ENCODE peak calls at places on chromosomes 12 and 14, in four cellular contexts. R, Y, W and K are unnamed samples.

GRCh38 chr12:24955389-24955788 is 6.5 kb upstream of the BCAT1 start:
- DNase-seq in R (no peak), Y (no peak), W (no peak), K (no peak)

GRCh38 chr12:53751336-53752191 is at the start of gene CISTR:
- DNase-seq in W (peak; percentile 45), Y (no peak), R (no peak), K (no peak)

GRCh38 chr12:82627799-82628198 is 58.9 kb upstream of the TMTC2 start:
- DNase-seq in Y (no peak), W (no peak), R (peak; percentile 38), K (peak; percentile 29)

GRCh38 chr12:25824729-25825128 is 133.8 kb upstream of the RASSF8 start:
- DNase-seq in W (no peak), R (no peak), Y (no peak), K (no peak)

GRCh38 chr12:73186272-73186671 is 914.1 kb downstream of the TRHDE start:
- DNase-seq in Y (no peak), W (no peak), R (no peak), K (no peak)

GRCh38 chr12:59548930-59549329 is 46.9 kb upstream of the SLC16A7 start:
- DNase-seq in W (no peak), Y (no peak), R (no peak), K (no peak)

GRCh38 chr12:105803292-105803691 is 335.5 kb downstream of the NUAK1 start:
- DNase-seq in Y (no peak), W (no peak), R (no peak), K (no peak)

GRCh38 chr12:92426346-92426745 is 276.4 kb upstream of the PLEKHG7 start:
- DNase-seq in Y (no peak), R (no peak), W (no peak), K (no peak)

GRCh38 chr14:74935340-74935640 is 12.2 kb upstream of the RPS6KL1 start:
- DNase-seq in W (no peak), R (no peak), Y (no peak), K (no peak)

GRCh38 chr12:57579677-57580465 is 11.1 kb upstream of the PIP4K2C start:
- DNase-seq in W (no peak), R (peak; percentile 24), Y (no peak), K (no peak)

GRCh38 chr14:77230914-77231313 is 40.1 kb downstream of the NGB start:
- DNase-seq in W (no peak), Y (no peak), R (no peak), K (no peak)

GRCh38 chr14:58152569-58152857 is 500 bp upstream of the ARMH4 start:
- DNase-seq in W (no peak), R (no peak), Y (no peak), K (no peak)

GRCh38 chr12:69388371-69388770 is 28.8 kb downstream of the YEATS4 start:
- DNase-seq in W (no peak), Y (no peak), R (peak; percentile 81), K (peak; percentile 68)

GRCh38 chr12:6825398-6826124 is 2.6 kb upstream of the P3H3 start:
- DNase-seq in R (peak; percentile 84), Y (peak; percentile 89), W (peak; percentile 95), K (peak; percentile 73)

GRCh38 chr14:54713364-54713763 is 146.4 kb downstream of the SAMD4A start:
- DNase-seq in Y (no peak), W (no peak), R (peak; percentile 65), K (peak; percentile 52)

GRCh38 chr12:48980953-48981756 is 3.0 kb downstream of the WNT1 start:
- DNase-seq in R (peak; percentile 29), W (peak; percentile 65), Y (no peak), K (no peak)

GRCh38 chr12:128606538-128606937 is 217.2 kb downstream of the SLC15A4 start:
- DNase-seq in Y (no peak), W (no peak), R (no peak), K (no peak)

GRCh38 chr12:80373666-80374065 is 70.4 kb upstream of the PTPRQ start:
- DNase-seq in Y (no peak), W (no peak), R (no peak), K (no peak)

GRCh38 chr14:103518416-103519042 is 4.1 kb downstream of the CKB start:
- DNase-seq in W (peak; percentile 89), R (peak; percentile 29), Y (no peak), K (peak; percentile 36)

GRCh38 chr14:82642425-82642824 is 1108.8 kb upstream of the SEL1L start:
- DNase-seq in Y (peak; percentile 53), R (no peak), W (peak; percentile 65), K (no peak)

GRCh38 chr14:50658203-50658602 is 9.9 kb downstream of the SAV1 start:
- DNase-seq in Y (no peak), R (peak; percentile 72), W (no peak), K (peak; percentile 53)

GRCh38 chr12:47591387-47591786 is 114.4 kb downstream of the RPAP3 start:
- DNase-seq in W (no peak), R (no peak), Y (no peak), K (no peak)

GRCh38 chr12:122880668-122881067 is 15.3 kb downstream of the VPS37B start:
- DNase-seq in W (no peak), Y (no peak), R (peak; percentile 51), K (peak; percentile 27)

GRCh38 chr14:68016243-68016914 is 196.8 kb downstream of the RAD51B start:
- DNase-seq in R (peak; percentile 57), Y (no peak), W (no peak), K (peak; percentile 58)

GRCh38 chr12:16359512-16360491 is 12.4 kb downstream of the MGST1 start:
- DNase-seq in W (peak; percentile 83), Y (peak; percentile 61), R (peak; percentile 47), K (peak; percentile 29)

GRCh38 chr12:58529897-58530296 is 390.4 kb downstream of the LRIG3 start:
- DNase-seq in W (no peak), Y (no peak), R (peak; percentile 97), K (peak; percentile 92)

GRCh38 chr12:236445-236844 is 22.5 kb upstream of the SLC6A12 start:
- DNase-seq in R (no peak), W (no peak), Y (no peak), K (no peak)

GRCh38 chr14:105474478-105475268 is at the start of gene CRIP2:
- DNase-seq in R (peak; percentile 10), Y (no peak), W (no peak), K (no peak)

GRCh38 chr12:19186722-19187661 is 57.5 kb downstream of the PLEKHA5 start:
- DNase-seq in W (no peak), R (peak; percentile 71), Y (no peak), K (peak; percentile 59)

GRCh38 chr14:21090194-21090939 is 8.1 kb downstream of the ZNF219 start:
- DNase-seq in R (no peak), Y (no peak), W (peak; percentile 86), K (no peak)

GRCh38 chr12:81143057-81143456 is 65.2 kb downstream of the ACSS3 start:
- DNase-seq in W (no peak), Y (no peak), R (no peak), K (no peak)

DNA sequence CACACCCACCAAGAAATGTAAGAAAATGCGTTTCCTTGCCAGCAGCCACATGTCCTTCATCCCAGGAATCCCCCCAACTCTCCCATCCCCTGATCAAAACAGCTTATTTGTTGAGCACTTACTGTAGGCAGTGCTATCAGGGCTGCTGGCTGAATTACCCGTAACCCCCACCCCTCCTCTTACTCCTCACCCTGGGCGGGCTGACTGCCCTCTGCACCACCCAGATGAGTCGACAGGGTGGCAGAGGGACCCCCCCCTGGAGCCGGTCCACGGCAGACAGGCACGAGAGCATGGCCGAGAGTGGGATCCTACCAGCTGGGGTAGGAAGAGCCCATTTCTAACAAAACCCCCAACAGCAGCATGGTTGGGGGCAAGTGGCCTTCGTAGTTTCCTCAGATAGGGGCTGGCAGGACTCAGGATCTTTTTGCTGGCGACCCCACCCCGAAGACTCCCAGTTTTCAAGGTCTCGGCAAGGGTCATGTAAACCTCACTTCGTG is 1.1 kb upstream of the RHOF start:
- DNase-seq in W (no peak), Y (no peak), R (no peak), K (no peak)
- TF ChIP-seq CTCF in W (no peak), Y (no peak), R (no peak), K (no peak)

GRCh38 chr12:117456076-117456475 is 94.7 kb upstream of the NOS1 start:
- DNase-seq in R (no peak), Y (no peak), W (no peak), K (no peak)

GRCh38 chr12:117447665-117448366 is 86.4 kb upstream of the NOS1 start:
- DNase-seq in Y (no peak), W (no peak), R (no peak), K (no peak)

GRCh38 chr12:117453961-117454360 is 92.5 kb upstream of the NOS1 start:
- DNase-seq in R (no peak), Y (no peak), W (no peak), K (no peak)

GRCh38 chr12:117450186-117450585 is 88.8 kb upstream of the NOS1 start:
- DNase-seq in W (no peak), R (no peak), Y (no peak), K (no peak)

DNA sequence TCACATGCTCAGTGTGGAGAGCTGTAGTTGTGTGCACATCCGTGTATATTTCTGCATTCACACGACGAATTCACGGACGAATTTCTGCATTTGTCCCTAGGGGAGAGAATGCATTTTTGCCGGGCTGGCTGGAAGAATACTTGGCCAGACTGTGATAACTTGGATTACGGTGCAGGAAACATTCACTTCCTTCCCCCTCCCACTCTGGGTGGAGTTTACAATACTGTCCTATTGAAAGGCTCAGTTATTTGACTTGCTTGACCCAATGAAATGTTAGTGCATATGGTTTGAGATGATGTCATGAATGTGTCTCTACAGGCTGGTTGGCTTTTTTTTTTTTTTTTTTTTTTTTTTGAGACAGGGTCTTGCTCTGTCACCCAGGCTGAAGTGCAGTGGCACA is 90.6 kb upstream of the NOS1 start:
- DNase-seq in W (no peak), Y (no peak), R (no peak), K (no peak)
- TF ChIP-seq CTCF in W (no peak), Y (no peak), R (no peak), K (no peak)

GRCh38 chr14:93114713-93115068 is 1.0 kb downstream of the ITPK1 start:
- DNase-seq in R (no peak), Y (no peak), W (peak; percentile 31), K (no peak)

GRCh38 chr14:93114068-93114710 is 1.5 kb downstream of the ITPK1 start:
- DNase-seq in Y (no peak), R (no peak), W (no peak), K (no peak)

GRCh38 chr14:93115920-93116675 is at the start of gene ITPK1:
- DNase-seq in W (peak; percentile 52), Y (no peak), R (peak; percentile 41), K (no peak)

GRCh38 chr14:93116676-93117200 is 1.0 kb upstream of the ITPK1 start:
- DNase-seq in Y (no peak), R (no peak), W (no peak), K (no peak)

GRCh38 chr14:93115069-93115919 is 431 bp downstream of the ITPK1 start:
- DNase-seq in W (peak; percentile 75), R (peak; percentile 78), Y (peak; percentile 79), K (peak; percentile 78)
- TF ChIP-seq CTCF in W (no peak), R (no peak), Y (no peak), K (no peak)

DNA sequence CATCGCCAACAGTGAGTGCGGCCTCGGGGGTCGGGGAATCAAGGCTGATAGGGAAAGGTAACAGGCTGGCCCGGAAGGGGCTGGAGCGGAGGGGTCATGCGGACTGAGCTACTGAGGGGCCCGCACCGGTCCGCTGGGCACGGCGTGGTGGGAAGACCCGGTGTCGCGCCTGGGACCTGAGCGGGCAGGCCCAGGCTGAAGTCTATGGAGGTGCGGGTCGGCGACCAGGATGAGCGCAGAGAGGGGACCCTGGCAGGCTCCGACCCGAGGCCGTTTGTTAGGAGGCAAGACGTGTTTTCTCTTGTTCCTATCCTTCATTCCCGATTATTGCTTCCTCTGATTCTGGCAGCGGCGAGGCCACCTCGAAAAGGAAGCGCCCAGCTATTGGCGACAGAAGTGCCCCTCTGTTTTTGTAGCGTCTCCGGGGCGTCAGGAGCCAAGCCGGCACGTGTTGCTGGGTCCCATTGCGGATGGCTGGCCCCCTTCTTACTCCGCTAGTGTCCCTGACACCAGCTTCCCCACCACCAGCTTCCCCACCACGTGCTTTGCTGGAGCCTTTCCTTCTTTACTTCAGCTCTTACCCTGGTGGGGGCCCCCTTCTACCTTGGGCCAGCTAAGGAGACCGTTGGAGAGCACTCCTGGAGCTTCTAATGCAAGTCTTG is 587 bp downstream of the PA2G4 start:
- DNase-seq in W (peak; percentile 26), R (no peak), Y (no peak), K (no peak)
- TF ChIP-seq CTCF in W (no peak), R (peak; percentile 8), Y (no peak), K (peak; percentile 15)